ENCODE peak calls at places on chromosomes 16 and 17, in eight cellular contexts. One of them, this sample, is unnamed.

GRCh38 chr17:12734852-12735430 is 54.4 kb upstream of the ARHGAP44 start:
- DNase-seq in suprapubic skin: no peak
- DNase-seq in endothelial cell of umbilical vein: no peak
- DNase-seq in sigmoid colon: no peak
- DNase-seq in prostate gland: no peak
- DNase-seq in transverse colon: no peak
- DNase-seq in GM12892: no peak
- DNase-seq in GM12891: no peak
- DNase-seq in this sample: no peak

GRCh38 chr16:48535831-48536599 is 74.0 kb downstream of the N4BP1 start:
- DNase-seq in suprapubic skin: no peak
- DNase-seq in endothelial cell of umbilical vein: no peak
- DNase-seq in sigmoid colon: peak
- DNase-seq in prostate gland: peak
- DNase-seq in transverse colon: peak
- DNase-seq in GM12892: peak
- DNase-seq in GM12891: peak
- DNase-seq in this sample: peak

GRCh38 chr17:67959510-67959909 is 36.8 kb downstream of the C17orf58 start:
- DNase-seq in suprapubic skin: no peak
- DNase-seq in endothelial cell of umbilical vein: no peak
- DNase-seq in sigmoid colon: no peak
- DNase-seq in prostate gland: no peak
- DNase-seq in transverse colon: peak
- DNase-seq in GM12892: no peak
- DNase-seq in GM12891: no peak
- DNase-seq in this sample: peak

GRCh38 chr16:47903470-47903869 is 252.3 kb downstream of the ABCC12 start:
- DNase-seq in suprapubic skin: no peak
- DNase-seq in endothelial cell of umbilical vein: no peak
- DNase-seq in sigmoid colon: no peak
- DNase-seq in prostate gland: no peak
- DNase-seq in transverse colon: no peak
- DNase-seq in GM12892: no peak
- DNase-seq in GM12891: no peak
- DNase-seq in this sample: no peak

GRCh38 chr17:75502072-75502745 is 13.1 kb downstream of the CASKIN2 start:
- DNase-seq in suprapubic skin: no peak
- DNase-seq in endothelial cell of umbilical vein: no peak
- DNase-seq in sigmoid colon: no peak
- DNase-seq in prostate gland: no peak
- DNase-seq in transverse colon: no peak
- DNase-seq in GM12892: no peak
- DNase-seq in GM12891: no peak
- DNase-seq in this sample: peak

GRCh38 chr17:7848131-7848579 is 6.7 kb upstream of the TMEM88 start:
- DNase-seq in suprapubic skin: no peak
- DNase-seq in endothelial cell of umbilical vein: no peak
- DNase-seq in sigmoid colon: peak
- DNase-seq in prostate gland: no peak
- DNase-seq in transverse colon: no peak
- DNase-seq in GM12892: no peak
- DNase-seq in GM12891: no peak
- DNase-seq in this sample: no peak

GRCh38 chr17:20987511-20987910 is 55.3 kb downstream of the USP22 start:
- DNase-seq in suprapubic skin: no peak
- DNase-seq in endothelial cell of umbilical vein: no peak
- DNase-seq in sigmoid colon: no peak
- DNase-seq in prostate gland: no peak
- DNase-seq in transverse colon: no peak
- DNase-seq in GM12892: no peak
- DNase-seq in GM12891: no peak
- DNase-seq in this sample: no peak

GRCh38 chr16:89576173-89577054 is 856 bp downstream of the CPNE7 start:
- DNase-seq in suprapubic skin: no peak
- DNase-seq in endothelial cell of umbilical vein: no peak
- DNase-seq in sigmoid colon: no peak
- DNase-seq in prostate gland: no peak
- DNase-seq in transverse colon: no peak
- DNase-seq in GM12892: no peak
- DNase-seq in GM12891: no peak
- DNase-seq in this sample: no peak

GRCh38 chr16:8588703-8589292 is 1.5 kb downstream of the TMEM114 start:
- DNase-seq in suprapubic skin: no peak
- DNase-seq in endothelial cell of umbilical vein: no peak
- DNase-seq in sigmoid colon: no peak
- DNase-seq in prostate gland: no peak
- DNase-seq in transverse colon: no peak
- DNase-seq in GM12892: no peak
- DNase-seq in GM12891: no peak
- DNase-seq in this sample: no peak

GRCh38 chr16:86517652-86518258 is 7.4 kb downstream of the FOXF1 start:
- DNase-seq in suprapubic skin: no peak
- DNase-seq in endothelial cell of umbilical vein: peak
- DNase-seq in sigmoid colon: peak
- DNase-seq in prostate gland: peak
- DNase-seq in transverse colon: peak
- DNase-seq in GM12892: no peak
- DNase-seq in GM12891: no peak
- DNase-seq in this sample: no peak

GRCh38 chr16:74257061-74257460 is 39.6 kb upstream of the PSMD7 start:
- DNase-seq in suprapubic skin: no peak
- DNase-seq in endothelial cell of umbilical vein: no peak
- DNase-seq in sigmoid colon: no peak
- DNase-seq in prostate gland: no peak
- DNase-seq in transverse colon: no peak
- DNase-seq in GM12892: no peak
- DNase-seq in GM12891: no peak
- DNase-seq in this sample: no peak

GRCh38 chr16:88365244-88365865 is 17.4 kb upstream of the ZNF469 start:
- DNase-seq in suprapubic skin: no peak
- DNase-seq in endothelial cell of umbilical vein: no peak
- DNase-seq in sigmoid colon: peak
- DNase-seq in prostate gland: no peak
- DNase-seq in transverse colon: no peak
- DNase-seq in GM12892: no peak
- DNase-seq in GM12891: no peak
- DNase-seq in this sample: peak

DNA sequence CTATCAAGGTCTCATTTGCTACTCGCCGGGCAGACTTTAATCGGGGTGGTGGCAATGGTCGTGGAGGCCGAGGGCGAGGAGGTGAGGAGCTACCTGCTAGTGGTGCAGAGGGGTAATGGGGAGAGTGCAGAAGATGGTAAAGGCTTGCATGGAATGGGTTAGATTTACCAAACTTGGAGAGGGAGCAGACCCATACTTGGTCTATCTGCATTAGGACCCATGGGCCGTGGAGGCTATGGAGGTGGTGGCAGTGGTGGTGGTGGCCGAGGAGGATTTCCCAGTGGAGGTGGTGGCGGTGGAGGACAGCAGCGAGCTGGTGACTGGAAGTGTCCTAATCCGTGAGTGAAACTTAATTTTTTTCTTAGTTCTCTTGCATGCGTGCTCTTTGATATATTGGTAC is 10.1 kb downstream of the FUS start:
- DNase-seq in suprapubic skin: no peak
- DNase-seq in endothelial cell of umbilical vein: no peak
- DNase-seq in sigmoid colon: no peak
- DNase-seq in prostate gland: no peak
- DNase-seq in transverse colon: no peak
- DNase-seq in GM12892: no peak
- DNase-seq in GM12891: no peak
- DNase-seq in this sample: peak
- TF ChIP-seq POLR2AphosphoS5 in suprapubic skin: no peak
- TF ChIP-seq POLR2AphosphoS5 in endothelial cell of umbilical vein: no peak
- TF ChIP-seq POLR2AphosphoS5 in sigmoid colon: no peak
- TF ChIP-seq POLR2AphosphoS5 in prostate gland: no peak
- TF ChIP-seq POLR2AphosphoS5 in transverse colon: no peak
- TF ChIP-seq POLR2AphosphoS5 in GM12892: peak
- TF ChIP-seq POLR2AphosphoS5 in GM12891: peak
- TF ChIP-seq POLR2AphosphoS5 in this sample: peak

DNA sequence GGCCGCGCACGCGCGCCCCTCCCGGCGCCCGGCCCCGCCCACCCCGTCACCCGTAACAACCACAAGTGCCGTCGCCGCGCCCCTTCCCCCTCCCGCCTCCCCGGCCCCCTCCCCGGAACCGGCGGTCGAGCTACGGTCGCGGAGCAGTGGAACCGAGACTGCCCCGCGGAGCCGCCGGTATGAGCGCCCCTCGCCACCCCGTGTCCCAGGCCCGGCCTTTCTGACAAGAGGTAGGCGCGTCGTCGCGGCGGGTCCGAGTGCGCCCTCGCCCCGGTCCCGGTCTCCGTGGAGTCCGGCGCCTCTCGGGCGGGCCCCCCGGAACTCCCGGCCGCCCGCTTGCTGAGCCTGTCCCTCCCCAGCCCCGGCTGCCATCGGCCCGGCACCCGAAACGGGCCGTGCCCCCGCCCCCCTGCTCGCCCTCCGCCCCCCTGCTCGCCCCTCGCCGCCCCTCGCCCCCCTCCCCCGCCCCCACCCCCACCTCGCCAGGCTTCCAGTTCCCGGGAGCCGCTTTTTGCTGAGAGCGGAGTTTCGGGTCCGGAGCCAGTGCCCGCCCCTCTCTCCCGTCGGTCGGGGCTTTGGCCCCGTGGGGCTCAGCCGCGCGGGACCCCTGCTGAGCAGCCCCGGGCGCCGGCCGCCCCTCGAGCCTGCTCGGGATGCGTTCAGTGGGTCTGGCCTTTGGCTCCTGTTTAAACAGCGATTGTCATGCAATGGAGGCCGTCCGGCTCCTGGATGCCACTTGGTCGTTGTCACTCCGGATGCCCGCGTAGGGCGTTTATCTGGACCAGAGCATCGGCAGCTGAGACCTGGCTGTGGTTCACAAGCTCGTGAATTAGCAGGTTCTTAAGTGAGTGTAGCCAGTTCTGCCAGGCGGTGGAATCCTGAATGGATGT is at the start of gene SEC14L1:
- DNase-seq in suprapubic skin: peak
- DNase-seq in endothelial cell of umbilical vein: no peak
- DNase-seq in sigmoid colon: peak
- DNase-seq in prostate gland: peak
- DNase-seq in transverse colon: peak
- DNase-seq in GM12892: no peak
- DNase-seq in GM12891: no peak
- DNase-seq in this sample: peak
- TF ChIP-seq POLR2AphosphoS5 in suprapubic skin: no peak
- TF ChIP-seq POLR2AphosphoS5 in endothelial cell of umbilical vein: peak
- TF ChIP-seq POLR2AphosphoS5 in sigmoid colon: no peak
- TF ChIP-seq POLR2AphosphoS5 in prostate gland: peak
- TF ChIP-seq POLR2AphosphoS5 in transverse colon: no peak
- TF ChIP-seq POLR2AphosphoS5 in GM12892: no peak
- TF ChIP-seq POLR2AphosphoS5 in GM12891: no peak
- TF ChIP-seq POLR2AphosphoS5 in this sample: peak

GRCh38 chr17:1753767-1754429 is 8.0 kb upstream of the SERPINF1 start:
- DNase-seq in suprapubic skin: no peak
- DNase-seq in endothelial cell of umbilical vein: no peak
- DNase-seq in sigmoid colon: no peak
- DNase-seq in prostate gland: no peak
- DNase-seq in transverse colon: no peak
- DNase-seq in GM12892: no peak
- DNase-seq in GM12891: no peak
- DNase-seq in this sample: no peak
- TF ChIP-seq POLR2AphosphoS5 in suprapubic skin: no peak
- TF ChIP-seq POLR2AphosphoS5 in endothelial cell of umbilical vein: no peak
- TF ChIP-seq POLR2AphosphoS5 in sigmoid colon: no peak
- TF ChIP-seq POLR2AphosphoS5 in prostate gland: no peak
- TF ChIP-seq POLR2AphosphoS5 in transverse colon: no peak
- TF ChIP-seq POLR2AphosphoS5 in GM12892: no peak
- TF ChIP-seq POLR2AphosphoS5 in GM12891: no peak
- TF ChIP-seq POLR2AphosphoS5 in this sample: peak

GRCh38 chr17:81683584-81684441 is at the start of the genes ARL16 and HGS:
- DNase-seq in suprapubic skin: peak
- DNase-seq in endothelial cell of umbilical vein: peak
- DNase-seq in sigmoid colon: peak
- DNase-seq in prostate gland: peak
- DNase-seq in transverse colon: peak
- DNase-seq in GM12892: peak
- DNase-seq in GM12891: peak
- DNase-seq in this sample: peak
- TF ChIP-seq POLR2AphosphoS5 in suprapubic skin: peak
- TF ChIP-seq POLR2AphosphoS5 in endothelial cell of umbilical vein: peak
- TF ChIP-seq POLR2AphosphoS5 in sigmoid colon: peak
- TF ChIP-seq POLR2AphosphoS5 in prostate gland: peak
- TF ChIP-seq POLR2AphosphoS5 in transverse colon: peak
- TF ChIP-seq POLR2AphosphoS5 in GM12892: no peak
- TF ChIP-seq POLR2AphosphoS5 in GM12891: peak
- TF ChIP-seq POLR2AphosphoS5 in this sample: peak

This sample was measured in spleen.